ENCODE peak calls at places on chromosomes 12 and 14, in four cellular contexts. L is kidney, O is AG09309, W is colonic mucosa. R is an unnamed sample.

GRCh38 chr12:109864916-109865315 is 15.4 kb downstream of the GLTP start:
- DNase-seq in O (no peak), W (no peak), L (no peak), R (no peak)

GRCh38 chr14:41749425-41749824 is 142.7 kb downstream of the LRFN5 start:
- DNase-seq in O (no peak), W (no peak), L (no peak), R (no peak)

GRCh38 chr12:68451261-68452091 is 119.3 kb upstream of the MDM1 start:
- DNase-seq in O (peak; percentile 78), L (no peak), W (peak; percentile 32), R (no peak)

GRCh38 chr14:101035466-101036225 is 132.1 kb upstream of the RTL1 start:
- DNase-seq in L (peak; percentile 41), O (no peak), W (no peak), R (no peak)

GRCh38 chr12:59113831-59114273 is 193.5 kb upstream of the LRIG3 start:
- DNase-seq in L (peak; percentile 75), W (peak; percentile 88), O (peak; percentile 63), R (peak; percentile 80)

GRCh38 chr12:120209851-120210250 is 8.9 kb upstream of the RPLP0 start:
- DNase-seq in W (no peak), O (no peak), L (no peak), R (no peak)

GRCh38 chr14:68815288-68816182 is 22.7 kb upstream of the ZFP36L1 start:
- DNase-seq in L (no peak), W (no peak), O (no peak), R (peak; percentile 42)

GRCh38 chr14:74525361-74525851 is 31.8 kb downstream of the ISCA2 start:
- DNase-seq in O (no peak), L (no peak), W (no peak), R (no peak)

GRCh38 chr14:22981090-22982012 is 1.0 kb downstream of the AJUBA start:
- DNase-seq in L (peak; percentile 82), O (no peak), W (no peak), R (no peak)

GRCh38 chr14:35826952-35827416 is 846 bp downstream of the BRMS1L start:
- DNase-seq in O (no peak), L (no peak), W (no peak), R (no peak)

GRCh38 chr12:75389061-75389460 is 1.8 kb upstream of the GLIPR1L2 start:
- DNase-seq in L (no peak), O (no peak), W (no peak), R (no peak)

GRCh38 chr14:58668848-58669480 is 31.2 kb downstream of the DACT1 start:
- DNase-seq in W (no peak), O (no peak), L (no peak), R (no peak)

GRCh38 chr12:4280351-4281163 is 7.0 kb downstream of the CCND2 start:
- DNase-seq in L (no peak), W (peak; percentile 69), O (no peak), R (no peak)

GRCh38 chr12:3972576-3972975 is 99.4 kb upstream of the PARP11 start:
- DNase-seq in W (no peak), O (no peak), L (no peak), R (no peak)

GRCh38 chr12:67356400-67356799 is 87.2 kb downstream of the CAND1 start:
- DNase-seq in O (no peak), L (no peak), W (no peak), R (no peak)

GRCh38 chr12:92866418-92866817 is 62.7 kb downstream of the EEA1 start:
- DNase-seq in W (no peak), L (no peak), O (no peak), R (no peak)

GRCh38 chr14:71803539-71804260 is 128.5 kb upstream of the RGS6 start:
- DNase-seq in L (no peak), O (no peak), W (no peak), R (no peak)

GRCh38 chr12:65891987-65892481 is 67.8 kb downstream of the HMGA2 start:
- DNase-seq in O (peak; percentile 99), W (peak; percentile 59), L (peak; percentile 78), R (no peak)

GRCh38 chr12:129559756-129560155 is 344.1 kb downstream of the TMEM132D start:
- DNase-seq in W (no peak), L (no peak), O (no peak), R (no peak)

GRCh38 chr14:104363891-104364760 is 215.4 kb upstream of the C14orf180 start:
- DNase-seq in L (peak; percentile 55), W (no peak), O (no peak), R (peak; percentile 25)

GRCh38 chr12:46244997-46245396 is 23.8 kb downstream of the SLC38A1 start:
- DNase-seq in L (no peak), O (no peak), W (no peak), R (no peak)

GRCh38 chr14:34713681-34714319 is 593 bp downstream of the CFL2 start:
- DNase-seq in W (peak; percentile 35), L (peak; percentile 68), O (no peak), R (peak; percentile 23)

GRCh38 chr12:69002969-69003368 is 70.0 kb upstream of the CPM start:
- DNase-seq in W (no peak), L (no peak), O (no peak), R (no peak)

GRCh38 chr14:38016497-38016896 is 191.2 kb upstream of the SSTR1 start:
- DNase-seq in W (no peak), L (no peak), O (no peak), R (peak; percentile 11)